ENCODE peak calls at places on chromosome 18, in six cellular contexts. U, S, T, Y, A and G are unnamed samples.

GRCh38 chr18:6249788-6250187 is 164.9 kb downstream of the L3MBTL4 start:
- DNase-seq in U (no peak), S (no peak), T (no peak), Y (no peak), A (peak), G (no peak)

GRCh38 chr18:38427736-38428135 is 862.1 kb upstream of the CELF4 start:
- DNase-seq in U (no peak), S (no peak), T (no peak), Y (no peak), A (no peak), G (no peak)

GRCh38 chr18:51054764-51055163 is 24.8 kb downstream of the SMAD4 start:
- DNase-seq in U (no peak), S (no peak), T (no peak), Y (no peak), A (no peak), G (no peak)

GRCh38 chr18:68484241-68484640 is 230.7 kb downstream of the TMX3 start:
- DNase-seq in U (no peak), S (no peak), T (no peak), Y (no peak), A (no peak), G (no peak)

GRCh38 chr18:49055196-49055595 is 104.4 kb upstream of the SMAD7 start:
- DNase-seq in U (no peak), S (no peak), T (no peak), Y (no peak), A (no peak), G (no peak)

GRCh38 chr18:48777737-48778111 is 173.0 kb downstream of the SMAD7 start:
- DNase-seq in U (no peak), S (no peak), T (no peak), Y (peak), A (no peak), G (no peak)

GRCh38 chr18:32724071-32724696 is 48.6 kb downstream of the KLHL14 start:
- DNase-seq in U (no peak), S (no peak), T (no peak), Y (no peak), A (no peak), G (no peak)

GRCh38 chr18:8623549-8624106 is 14.4 kb downstream of the RAB12 start:
- DNase-seq in U (peak), S (no peak), T (no peak), Y (no peak), A (no peak), G (no peak)

GRCh38 chr18:59846814-59847490 is 52.8 kb upstream of the PMAIP1 start:
- DNase-seq in U (peak), S (no peak), T (no peak), Y (no peak), A (no peak), G (peak)

DNA sequence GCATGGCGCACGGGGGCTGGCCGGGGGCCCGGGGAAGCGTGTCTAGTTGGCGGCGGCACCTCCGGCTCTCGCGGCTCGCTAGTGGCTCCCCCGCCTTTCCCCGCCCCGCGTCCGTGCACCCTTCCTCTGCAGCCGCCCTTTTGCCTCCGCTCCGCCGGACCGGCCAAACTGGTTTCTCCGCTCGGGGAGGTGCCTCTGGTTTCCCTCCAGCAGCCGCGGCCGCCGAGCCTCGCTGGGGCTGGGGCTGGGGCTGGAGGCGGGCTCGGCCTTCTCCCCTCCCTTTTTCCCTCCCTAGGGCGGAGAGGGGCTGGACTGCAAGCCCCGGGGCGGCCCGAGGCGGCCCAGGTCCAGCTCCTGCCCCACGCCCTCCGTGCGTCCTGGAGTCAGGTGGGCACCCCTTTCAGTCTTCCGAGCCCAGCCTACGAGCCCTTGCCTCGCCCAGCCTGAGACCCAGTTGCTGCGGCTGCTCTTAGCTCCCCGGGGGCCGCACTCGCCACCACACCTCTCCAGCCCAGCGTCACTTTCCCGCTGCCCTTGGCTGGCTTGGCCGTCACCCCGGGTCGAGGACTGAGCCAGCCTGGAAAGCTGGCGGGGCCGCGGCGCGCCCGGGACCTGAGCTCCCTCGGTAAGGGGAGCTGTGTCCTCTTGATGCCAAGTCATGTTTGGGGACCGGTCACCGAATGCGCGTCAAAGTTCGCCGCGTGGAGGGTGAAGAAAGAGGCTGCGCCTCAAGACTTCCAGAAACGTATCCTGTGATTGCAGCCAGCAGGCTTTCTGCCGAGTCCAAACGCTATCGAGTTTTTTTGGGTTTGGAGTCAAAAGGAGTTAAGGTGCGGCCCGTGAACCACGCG is at the start of gene ATP8B1:
- DNase-seq in U (no peak), S (peak), T (peak), Y (peak), A (peak), G (no peak)
- TF ChIP-seq POLR2A in U (peak), S (no peak), T (no peak), Y (peak), A (peak), G (peak)

GRCh38 chr18:13510594-13510993 is 215.8 kb downstream of the FAM210A start:
- DNase-seq in U (no peak), S (no peak), T (no peak), Y (no peak), A (no peak), G (no peak)

GRCh38 chr18:13514558-13514957 is 211.8 kb downstream of the FAM210A start:
- DNase-seq in U (no peak), S (no peak), T (no peak), Y (no peak), A (no peak), G (no peak)

GRCh38 chr18:13511961-13512572 is 214.3 kb downstream of the FAM210A start:
- DNase-seq in U (no peak), S (no peak), T (no peak), Y (no peak), A (no peak), G (no peak)

GRCh38 chr18:13513481-13513880 is 212.9 kb downstream of the FAM210A start:
- DNase-seq in U (no peak), S (no peak), T (no peak), Y (no peak), A (no peak), G (no peak)

DNA sequence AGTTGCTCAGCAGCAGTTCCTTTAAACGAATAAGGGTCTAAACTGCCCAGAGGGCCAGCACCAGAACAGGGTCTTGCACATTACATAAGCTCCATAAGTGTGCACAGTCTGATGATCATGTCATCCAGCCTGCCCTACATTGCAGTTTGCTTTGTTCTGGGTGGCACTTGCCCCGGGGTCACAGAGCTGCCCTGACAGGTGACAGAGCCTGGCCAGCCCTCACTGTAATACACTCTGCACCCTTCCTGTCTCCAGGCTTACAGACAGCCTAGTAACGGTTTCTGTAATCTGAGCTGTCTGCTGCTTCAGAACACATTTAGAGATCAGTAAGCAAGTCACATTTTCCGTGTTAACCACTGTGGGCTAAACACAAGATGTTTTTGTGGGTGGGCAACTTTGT is 213.3 kb downstream of the FAM210A start:
- DNase-seq in U (no peak), S (peak), T (no peak), Y (no peak), A (peak), G (no peak)
- TF ChIP-seq POLR2A in U (no peak), S (no peak), T (no peak), Y (no peak), A (no peak), G (no peak)

GRCh38 chr18:21110667-21111350 is 804 bp downstream of the ROCK1 start:
- DNase-seq in U (peak), S (peak), T (no peak), Y (peak), A (peak), G (no peak)
- TF ChIP-seq POLR2A in U (no peak), S (no peak), T (no peak), Y (no peak), A (peak), G (no peak)

DNA sequence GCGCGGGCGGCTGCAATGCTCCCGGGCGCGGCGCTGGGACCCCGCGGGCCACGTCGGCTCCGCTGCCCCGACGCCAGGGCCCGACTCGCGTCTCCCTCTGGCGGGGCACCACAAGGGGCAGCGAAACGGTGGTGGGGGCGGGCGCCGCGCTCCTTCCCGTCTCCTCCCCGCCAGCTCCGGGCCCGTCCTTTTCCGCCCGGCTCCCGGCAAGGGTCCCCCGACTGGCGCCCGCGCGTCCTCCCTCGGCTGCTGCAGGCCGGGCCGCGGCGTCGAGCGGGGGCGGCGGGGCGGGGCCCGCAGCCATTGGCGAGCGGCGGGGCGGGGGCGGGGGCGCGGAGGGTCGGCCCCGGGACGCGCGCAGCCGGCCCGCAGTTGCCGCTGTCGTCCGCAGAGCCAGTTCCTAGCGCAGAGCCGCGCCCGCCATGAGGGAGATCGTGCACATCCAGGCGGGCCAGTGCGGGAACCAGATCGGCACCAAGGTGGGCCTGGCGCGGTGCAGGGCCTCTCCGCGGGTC is at the start of gene TUBB6:
- DNase-seq in U (no peak), S (peak), T (no peak), Y (peak), A (peak), G (peak)
- TF ChIP-seq POLR2A in U (no peak), S (no peak), T (peak), Y (no peak), A (peak), G (peak)

GRCh38 chr18:63367241-63367953 is 391 bp upstream of the KDSR start:
- DNase-seq in U (peak), S (peak), T (peak), Y (peak), A (peak), G (peak)
- TF ChIP-seq POLR2A in U (peak), S (no peak), T (peak), Y (peak), A (peak), G (peak)

GRCh38 chr18:3256693-3257626 is 5.0 kb upstream of the MYL12B start:
- DNase-seq in U (no peak), S (no peak), T (no peak), Y (no peak), A (no peak), G (no peak)
- TF ChIP-seq POLR2A in U (no peak), S (no peak), T (no peak), Y (no peak), A (peak), G (no peak)

GRCh38 chr18:525066-525797 is 24.7 kb upstream of the COLEC12 start:
- DNase-seq in U (no peak), S (no peak), T (no peak), Y (peak), A (no peak), G (peak)
- TF ChIP-seq POLR2A in U (no peak), S (no peak), T (no peak), Y (no peak), A (no peak), G (no peak)

DNA sequence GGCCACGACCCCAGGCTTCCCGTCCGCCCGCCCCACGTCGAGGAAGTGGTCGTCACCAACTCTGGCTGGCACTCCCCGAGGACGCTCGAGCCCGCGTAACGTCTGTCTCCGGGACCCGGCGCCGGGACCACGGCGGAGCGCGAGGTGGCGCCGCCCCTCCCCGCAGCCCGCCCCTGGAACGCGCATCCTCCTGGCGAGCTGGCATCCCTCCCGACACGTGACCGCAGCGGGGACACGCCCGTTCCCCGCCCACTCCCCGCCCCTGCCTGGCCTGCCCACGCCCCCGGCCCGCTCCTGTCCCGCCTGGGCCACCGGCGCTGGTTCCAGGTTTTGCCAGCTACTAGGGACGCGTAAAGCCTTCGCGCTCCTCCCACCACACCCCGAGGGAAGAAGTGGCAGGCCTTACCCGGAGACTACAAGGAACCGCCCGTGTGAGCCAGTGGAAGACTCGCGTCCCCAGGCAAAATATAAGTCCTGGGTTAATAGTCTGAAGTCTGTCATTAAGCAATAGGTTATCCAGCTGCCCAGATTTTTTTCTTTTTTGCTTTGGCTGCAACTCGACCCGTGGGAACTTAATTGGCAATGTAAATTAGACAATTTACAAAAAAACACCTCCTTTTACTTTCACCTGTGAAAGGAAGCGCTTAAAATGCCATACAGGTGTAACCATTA is at the start of gene OSBPL1A:
- DNase-seq in U (peak), S (peak), T (peak), Y (peak), A (peak), G (peak)
- TF ChIP-seq POLR2A in U (peak), S (peak), T (peak), Y (no peak), A (peak), G (peak)

GRCh38 chr18:10805587-10806088 is 279.8 kb downstream of the NAPG start:
- DNase-seq in U (no peak), S (no peak), T (no peak), Y (no peak), A (no peak), G (no peak)
- TF ChIP-seq POLR2A in U (no peak), S (no peak), T (no peak), Y (no peak), A (no peak), G (no peak)